ENCODE peak calls at places on chromosome 14, in four cellular contexts. K, U, F and J are unnamed samples.

GRCh38 chr14:58131386-58131785 is 20.6 kb downstream of the ARMH4 start:
- DNase-seq in U (no peak), F (no peak), K (no peak), J (peak; percentile 31)

GRCh38 chr14:104135904-104136471 is 2.4 kb upstream of the KIF26A start:
- DNase-seq in U (peak; percentile 90), K (no peak), F (no peak), J (no peak)

GRCh38 chr14:33932526-33933292 is 18.2 kb downstream of the EGLN3 start:
- DNase-seq in F (no peak), K (no peak), U (no peak), J (no peak)

GRCh38 chr14:94975366-94975765 is 182.0 kb downstream of the DICER1 start:
- DNase-seq in K (no peak), F (no peak), U (no peak), J (no peak)

GRCh38 chr14:91997492-91997891 is 42.4 kb downstream of the TRIP11 start:
- DNase-seq in U (no peak), K (no peak), F (no peak), J (no peak)

GRCh38 chr14:57834961-57835360 is 30.9 kb downstream of the SLC35F4 start:
- DNase-seq in K (no peak), F (no peak), U (no peak), J (no peak)

GRCh38 chr14:23076785-23077408 is 18.0 kb downstream of the ACIN1 start:
- DNase-seq in F (no peak), U (peak; percentile 48), K (no peak), J (peak; percentile 68)

GRCh38 chr14:55102141-55102547 is 26.9 kb upstream of the LGALS3 start:
- DNase-seq in U (peak; percentile 69), K (peak; percentile 99), F (peak; percentile 49), J (peak; percentile 54)

GRCh38 chr14:76929927-76930326 is 98.6 kb downstream of the IRF2BPL start:
- DNase-seq in U (no peak), F (no peak), K (no peak), J (no peak)

GRCh38 chr14:102930138-102930752 is 7.8 kb downstream of the AMN start:
- DNase-seq in U (peak; percentile 83), K (no peak), F (no peak), J (no peak)

GRCh38 chr14:96105921-96106441 is 66.8 kb downstream of the C14orf132 start:
- DNase-seq in F (no peak), U (no peak), K (no peak), J (no peak)

GRCh38 chr14:31893156-31893813 is 183.8 kb upstream of the ARHGAP5 start:
- DNase-seq in K (no peak), U (no peak), F (no peak), J (no peak)

GRCh38 chr14:77143071-77143470 is 1.5 kb upstream of the ZDHHC22 start:
- DNase-seq in U (peak; percentile 50), F (no peak), K (no peak), J (no peak)

GRCh38 chr14:93332032-93332852 is 594 bp downstream of the BTBD7 start:
- DNase-seq in U (peak; percentile 85), K (no peak), F (no peak), J (peak; percentile 40)

GRCh38 chr14:97848351-97848980 is 1051.3 kb downstream of the VRK1 start:
- DNase-seq in F (no peak), U (no peak), K (no peak), J (no peak)

GRCh38 chr14:35526962-35527361 is 7.0 kb upstream of the INSM2 start:
- DNase-seq in K (no peak), F (no peak), U (no peak), J (no peak)

GRCh38 chr14:92724516-92725340 is 23.7 kb downstream of the LGMN start:
- DNase-seq in F (no peak), U (no peak), K (no peak), J (peak; percentile 89)

GRCh38 chr14:80419339-80419738 is 208.0 kb upstream of the DIO2 start:
- DNase-seq in U (no peak), F (no peak), K (no peak), J (no peak)
- TF ChIP-seq TCF12 in U (no peak), F (no peak), K (no peak), J (no peak)

GRCh38 chr14:88987516-88987915 is 163.1 kb downstream of the TTC8 start:
- DNase-seq in K (no peak), F (no peak), U (no peak), J (no peak)
- TF ChIP-seq TCF12 in K (no peak), F (no peak), U (no peak), J (no peak)

DNA sequence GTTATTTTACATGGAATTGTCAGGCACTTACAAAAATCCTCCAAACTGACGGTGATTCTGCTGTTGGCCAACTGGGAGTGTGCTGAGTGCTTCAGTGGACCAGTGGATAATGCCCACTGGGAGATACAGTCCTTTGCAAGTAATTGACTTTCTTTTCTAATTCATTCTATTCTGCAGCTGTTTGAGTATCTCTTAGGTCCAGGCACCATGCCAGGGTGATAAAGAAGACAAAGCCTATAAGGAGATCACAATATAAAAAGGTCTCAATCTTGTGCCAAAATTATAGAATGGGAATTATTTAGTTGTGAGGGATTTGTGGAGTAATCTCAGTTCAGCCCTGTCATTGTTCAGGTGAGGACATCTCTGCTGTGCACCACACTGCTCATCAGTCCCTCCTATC is 457.9 kb upstream of the RGS6 start:
- DNase-seq in K (no peak), U (peak; percentile 16), F (no peak), J (no peak)
- TF ChIP-seq TCF12 in K (no peak), U (no peak), F (no peak), J (no peak)

GRCh38 chr14:72466325-72466724 is 427.6 kb downstream of the DPF3 start:
- DNase-seq in U (no peak), F (no peak), K (no peak), J (no peak)
- TF ChIP-seq TCF12 in U (no peak), F (no peak), K (no peak), J (no peak)

DNA sequence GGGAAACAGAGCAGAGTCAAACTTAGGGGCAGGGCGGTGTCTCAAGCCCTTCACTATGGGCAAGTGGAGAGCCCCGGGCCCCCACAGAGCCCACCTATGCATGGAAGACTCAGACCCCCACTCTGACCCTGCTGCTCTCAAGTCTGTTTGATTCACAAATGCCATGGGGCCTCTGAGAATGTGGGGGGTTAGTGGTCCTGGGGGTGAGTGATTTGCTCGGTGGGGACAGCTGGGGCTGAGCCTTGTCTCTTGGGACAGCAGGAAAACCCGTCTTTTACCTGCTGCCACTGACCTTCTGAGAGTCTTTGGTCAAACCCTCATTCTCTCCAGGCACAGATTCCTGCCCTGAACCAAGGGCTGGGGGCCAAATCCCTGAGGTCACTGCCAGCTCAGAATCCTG is 201.0 kb upstream of the RTL1 start:
- DNase-seq in F (no peak), K (no peak), U (no peak), J (no peak)
- TF ChIP-seq TCF12 in F (no peak), K (no peak), U (no peak), J (no peak)